ENCODE peak calls at places on chromosomes 1 and 21, in ten cellular contexts. One of them, this sample, is unnamed.

GRCh38 chr1:180588121-180588520 is 29.4 kb downstream of the OVAAL start:
- DNase-seq in cardiac fibroblast: no peak
- DNase-seq in bronchial epithelial cell: no peak
- DNase-seq in activated CD8-positive, alpha-beta memory T cell treated with anti-CD3 and anti-CD28 coated beads for 24 hours: no peak
- DNase-seq in EL: no peak
- DNase-seq in stimulated activated CD4-positive, alpha-beta T cell treated with anti-CD3 and anti-CD28 coated beads, Interleukin-4, amount 100 ng/mL, for 1 hour: no peak
- DNase-seq in iris pigment epithelial cell: no peak
- DNase-seq in CD4-positive, alpha-beta T cell: no peak
- DNase-seq in SK-N-MC: no peak
- DNase-seq in thoracic aorta: no peak
- DNase-seq in this sample: no peak

GRCh38 chr1:223674119-223674890 is 8.8 kb upstream of the CAPN8 start:
- DNase-seq in cardiac fibroblast: no peak
- DNase-seq in bronchial epithelial cell: no peak
- DNase-seq in activated CD8-positive, alpha-beta memory T cell treated with anti-CD3 and anti-CD28 coated beads for 24 hours: no peak
- DNase-seq in EL: no peak
- DNase-seq in stimulated activated CD4-positive, alpha-beta T cell treated with anti-CD3 and anti-CD28 coated beads, Interleukin-4, amount 100 ng/mL, for 1 hour: no peak
- DNase-seq in iris pigment epithelial cell: no peak
- DNase-seq in CD4-positive, alpha-beta T cell: no peak
- DNase-seq in SK-N-MC: peak; percentile 22
- DNase-seq in thoracic aorta: no peak
- DNase-seq in this sample: peak; percentile 19

GRCh38 chr1:96416690-96417444 is 304.7 kb upstream of the PTBP2 start:
- DNase-seq in cardiac fibroblast: peak; percentile 30
- DNase-seq in bronchial epithelial cell: no peak
- DNase-seq in activated CD8-positive, alpha-beta memory T cell treated with anti-CD3 and anti-CD28 coated beads for 24 hours: no peak
- DNase-seq in EL: no peak
- DNase-seq in stimulated activated CD4-positive, alpha-beta T cell treated with anti-CD3 and anti-CD28 coated beads, Interleukin-4, amount 100 ng/mL, for 1 hour: no peak
- DNase-seq in iris pigment epithelial cell: peak; percentile 43
- DNase-seq in CD4-positive, alpha-beta T cell: no peak
- DNase-seq in SK-N-MC: no peak
- DNase-seq in thoracic aorta: no peak
- DNase-seq in this sample: peak; percentile 35

GRCh38 chr1:110228386-110228785 is 18.3 kb downstream of the KCNC4 start:
- DNase-seq in cardiac fibroblast: no peak
- DNase-seq in bronchial epithelial cell: peak; percentile 20
- DNase-seq in activated CD8-positive, alpha-beta memory T cell treated with anti-CD3 and anti-CD28 coated beads for 24 hours: no peak
- DNase-seq in EL: no peak
- DNase-seq in stimulated activated CD4-positive, alpha-beta T cell treated with anti-CD3 and anti-CD28 coated beads, Interleukin-4, amount 100 ng/mL, for 1 hour: no peak
- DNase-seq in iris pigment epithelial cell: no peak
- DNase-seq in CD4-positive, alpha-beta T cell: no peak
- DNase-seq in SK-N-MC: no peak
- DNase-seq in thoracic aorta: no peak
- DNase-seq in this sample: no peak

GRCh38 chr1:9449106-9449627 is 90.1 kb upstream of the SLC25A33 start:
- DNase-seq in cardiac fibroblast: peak; percentile 76
- DNase-seq in bronchial epithelial cell: no peak
- DNase-seq in activated CD8-positive, alpha-beta memory T cell treated with anti-CD3 and anti-CD28 coated beads for 24 hours: no peak
- DNase-seq in EL: peak; percentile 68
- DNase-seq in stimulated activated CD4-positive, alpha-beta T cell treated with anti-CD3 and anti-CD28 coated beads, Interleukin-4, amount 100 ng/mL, for 1 hour: no peak
- DNase-seq in iris pigment epithelial cell: peak; percentile 54
- DNase-seq in CD4-positive, alpha-beta T cell: no peak
- DNase-seq in SK-N-MC: peak; percentile 22
- DNase-seq in thoracic aorta: peak; percentile 73
- DNase-seq in this sample: peak; percentile 94

GRCh38 chr1:234781241-234782056 is 171.5 kb upstream of the IRF2BP2 start:
- DNase-seq in cardiac fibroblast: no peak
- DNase-seq in bronchial epithelial cell: no peak
- DNase-seq in activated CD8-positive, alpha-beta memory T cell treated with anti-CD3 and anti-CD28 coated beads for 24 hours: peak; percentile 64
- DNase-seq in EL: no peak
- DNase-seq in stimulated activated CD4-positive, alpha-beta T cell treated with anti-CD3 and anti-CD28 coated beads, Interleukin-4, amount 100 ng/mL, for 1 hour: no peak
- DNase-seq in iris pigment epithelial cell: no peak
- DNase-seq in CD4-positive, alpha-beta T cell: no peak
- DNase-seq in SK-N-MC: no peak
- DNase-seq in thoracic aorta: no peak
- DNase-seq in this sample: no peak

GRCh38 chr1:14352897-14353296 is 245.6 kb upstream of the KAZN start:
- DNase-seq in cardiac fibroblast: peak; percentile 19
- DNase-seq in bronchial epithelial cell: no peak
- DNase-seq in activated CD8-positive, alpha-beta memory T cell treated with anti-CD3 and anti-CD28 coated beads for 24 hours: no peak
- DNase-seq in EL: no peak
- DNase-seq in stimulated activated CD4-positive, alpha-beta T cell treated with anti-CD3 and anti-CD28 coated beads, Interleukin-4, amount 100 ng/mL, for 1 hour: no peak
- DNase-seq in iris pigment epithelial cell: no peak
- DNase-seq in CD4-positive, alpha-beta T cell: no peak
- DNase-seq in SK-N-MC: no peak
- DNase-seq in thoracic aorta: no peak
- DNase-seq in this sample: no peak

GRCh38 chr21:39845581-39846130 is 21.6 kb upstream of the PCP4 start:
- DNase-seq in cardiac fibroblast: no peak
- DNase-seq in bronchial epithelial cell: no peak
- DNase-seq in activated CD8-positive, alpha-beta memory T cell treated with anti-CD3 and anti-CD28 coated beads for 24 hours: no peak
- DNase-seq in EL: no peak
- DNase-seq in stimulated activated CD4-positive, alpha-beta T cell treated with anti-CD3 and anti-CD28 coated beads, Interleukin-4, amount 100 ng/mL, for 1 hour: no peak
- DNase-seq in iris pigment epithelial cell: peak; percentile 44
- DNase-seq in CD4-positive, alpha-beta T cell: no peak
- DNase-seq in SK-N-MC: no peak
- DNase-seq in thoracic aorta: no peak
- DNase-seq in this sample: peak; percentile 62

GRCh38 chr1:160739098-160739511 is at the start of gene SLAMF7:
- DNase-seq in cardiac fibroblast: no peak
- DNase-seq in bronchial epithelial cell: peak; percentile 86
- DNase-seq in activated CD8-positive, alpha-beta memory T cell treated with anti-CD3 and anti-CD28 coated beads for 24 hours: no peak
- DNase-seq in EL: peak; percentile 7
- DNase-seq in stimulated activated CD4-positive, alpha-beta T cell treated with anti-CD3 and anti-CD28 coated beads, Interleukin-4, amount 100 ng/mL, for 1 hour: peak; percentile 16
- DNase-seq in iris pigment epithelial cell: peak; percentile 17
- DNase-seq in CD4-positive, alpha-beta T cell: no peak
- DNase-seq in SK-N-MC: no peak
- DNase-seq in thoracic aorta: no peak
- DNase-seq in this sample: peak; percentile 8

GRCh38 chr1:91548382-91549040 is 47.9 kb downstream of the CDC7 start:
- DNase-seq in cardiac fibroblast: peak; percentile 25
- DNase-seq in bronchial epithelial cell: no peak
- DNase-seq in activated CD8-positive, alpha-beta memory T cell treated with anti-CD3 and anti-CD28 coated beads for 24 hours: no peak
- DNase-seq in EL: no peak
- DNase-seq in stimulated activated CD4-positive, alpha-beta T cell treated with anti-CD3 and anti-CD28 coated beads, Interleukin-4, amount 100 ng/mL, for 1 hour: no peak
- DNase-seq in iris pigment epithelial cell: no peak
- DNase-seq in CD4-positive, alpha-beta T cell: no peak
- DNase-seq in SK-N-MC: no peak
- DNase-seq in thoracic aorta: no peak
- DNase-seq in this sample: no peak

GRCh38 chr1:228043281-228043845 is 36.6 kb downstream of the WNT3A start:
- DNase-seq in cardiac fibroblast: no peak
- DNase-seq in bronchial epithelial cell: peak; percentile 94
- DNase-seq in activated CD8-positive, alpha-beta memory T cell treated with anti-CD3 and anti-CD28 coated beads for 24 hours: peak; percentile 40
- DNase-seq in EL: no peak
- DNase-seq in stimulated activated CD4-positive, alpha-beta T cell treated with anti-CD3 and anti-CD28 coated beads, Interleukin-4, amount 100 ng/mL, for 1 hour: no peak
- DNase-seq in iris pigment epithelial cell: no peak
- DNase-seq in CD4-positive, alpha-beta T cell: no peak
- DNase-seq in SK-N-MC: no peak
- DNase-seq in thoracic aorta: no peak
- DNase-seq in this sample: peak; percentile 66

GRCh38 chr1:115426990-115427389 is 88.9 kb upstream of the NGF start:
- DNase-seq in cardiac fibroblast: no peak
- DNase-seq in bronchial epithelial cell: no peak
- DNase-seq in activated CD8-positive, alpha-beta memory T cell treated with anti-CD3 and anti-CD28 coated beads for 24 hours: no peak
- DNase-seq in EL: no peak
- DNase-seq in stimulated activated CD4-positive, alpha-beta T cell treated with anti-CD3 and anti-CD28 coated beads, Interleukin-4, amount 100 ng/mL, for 1 hour: no peak
- DNase-seq in iris pigment epithelial cell: no peak
- DNase-seq in CD4-positive, alpha-beta T cell: no peak
- DNase-seq in SK-N-MC: no peak
- DNase-seq in thoracic aorta: no peak
- DNase-seq in this sample: peak; percentile 27

GRCh38 chr21:42532466-42533181 is 19.0 kb downstream of the SLC37A1 start:
- DNase-seq in cardiac fibroblast: no peak
- DNase-seq in bronchial epithelial cell: no peak
- DNase-seq in activated CD8-positive, alpha-beta memory T cell treated with anti-CD3 and anti-CD28 coated beads for 24 hours: no peak
- DNase-seq in EL: peak; percentile 22
- DNase-seq in stimulated activated CD4-positive, alpha-beta T cell treated with anti-CD3 and anti-CD28 coated beads, Interleukin-4, amount 100 ng/mL, for 1 hour: no peak
- DNase-seq in iris pigment epithelial cell: no peak
- DNase-seq in CD4-positive, alpha-beta T cell: no peak
- DNase-seq in SK-N-MC: no peak
- DNase-seq in thoracic aorta: peak; percentile 28
- DNase-seq in this sample: peak; percentile 34

GRCh38 chr21:40680311-40680710 is 166.6 kb downstream of the DSCAM start:
- DNase-seq in cardiac fibroblast: no peak
- DNase-seq in bronchial epithelial cell: no peak
- DNase-seq in activated CD8-positive, alpha-beta memory T cell treated with anti-CD3 and anti-CD28 coated beads for 24 hours: no peak
- DNase-seq in EL: no peak
- DNase-seq in stimulated activated CD4-positive, alpha-beta T cell treated with anti-CD3 and anti-CD28 coated beads, Interleukin-4, amount 100 ng/mL, for 1 hour: no peak
- DNase-seq in iris pigment epithelial cell: no peak
- DNase-seq in CD4-positive, alpha-beta T cell: no peak
- DNase-seq in SK-N-MC: no peak
- DNase-seq in thoracic aorta: no peak
- DNase-seq in this sample: no peak

GRCh38 chr1:89821322-89822108 is 683 bp downstream of the LRRC8D start:
- DNase-seq in cardiac fibroblast: no peak
- DNase-seq in bronchial epithelial cell: no peak
- DNase-seq in activated CD8-positive, alpha-beta memory T cell treated with anti-CD3 and anti-CD28 coated beads for 24 hours: peak; percentile 87
- DNase-seq in EL: peak; percentile 52
- DNase-seq in stimulated activated CD4-positive, alpha-beta T cell treated with anti-CD3 and anti-CD28 coated beads, Interleukin-4, amount 100 ng/mL, for 1 hour: peak; percentile 72
- DNase-seq in iris pigment epithelial cell: peak; percentile 40
- DNase-seq in CD4-positive, alpha-beta T cell: peak; percentile 46
- DNase-seq in SK-N-MC: no peak
- DNase-seq in thoracic aorta: no peak
- DNase-seq in this sample: no peak

GRCh38 chr21:45302082-45303061 is 14.7 kb upstream of the POFUT2 start:
- DNase-seq in cardiac fibroblast: peak; percentile 62
- DNase-seq in bronchial epithelial cell: no peak
- DNase-seq in activated CD8-positive, alpha-beta memory T cell treated with anti-CD3 and anti-CD28 coated beads for 24 hours: peak; percentile 68
- DNase-seq in EL: no peak
- DNase-seq in stimulated activated CD4-positive, alpha-beta T cell treated with anti-CD3 and anti-CD28 coated beads, Interleukin-4, amount 100 ng/mL, for 1 hour: peak; percentile 51
- DNase-seq in iris pigment epithelial cell: peak; percentile 72
- DNase-seq in CD4-positive, alpha-beta T cell: peak; percentile 82
- DNase-seq in SK-N-MC: no peak
- DNase-seq in thoracic aorta: no peak
- DNase-seq in this sample: no peak

GRCh38 chr1:183039985-183040447 is 16.8 kb downstream of the LAMC1 start:
- DNase-seq in cardiac fibroblast: peak; percentile 65
- DNase-seq in bronchial epithelial cell: peak; percentile 39
- DNase-seq in activated CD8-positive, alpha-beta memory T cell treated with anti-CD3 and anti-CD28 coated beads for 24 hours: no peak
- DNase-seq in EL: peak; percentile 88
- DNase-seq in stimulated activated CD4-positive, alpha-beta T cell treated with anti-CD3 and anti-CD28 coated beads, Interleukin-4, amount 100 ng/mL, for 1 hour: no peak
- DNase-seq in iris pigment epithelial cell: peak; percentile 92
- DNase-seq in CD4-positive, alpha-beta T cell: no peak
- DNase-seq in SK-N-MC: peak; percentile 51
- DNase-seq in thoracic aorta: no peak
- DNase-seq in this sample: peak; percentile 94

GRCh38 chr1:152735648-152736047 is 22.2 kb upstream of the KPRP start:
- DNase-seq in cardiac fibroblast: no peak
- DNase-seq in bronchial epithelial cell: no peak
- DNase-seq in activated CD8-positive, alpha-beta memory T cell treated with anti-CD3 and anti-CD28 coated beads for 24 hours: no peak
- DNase-seq in EL: no peak
- DNase-seq in stimulated activated CD4-positive, alpha-beta T cell treated with anti-CD3 and anti-CD28 coated beads, Interleukin-4, amount 100 ng/mL, for 1 hour: no peak
- DNase-seq in iris pigment epithelial cell: no peak
- DNase-seq in CD4-positive, alpha-beta T cell: no peak
- DNase-seq in SK-N-MC: no peak
- DNase-seq in thoracic aorta: no peak
- DNase-seq in this sample: no peak

GRCh38 chr1:30787266-30787665 is 29.7 kb upstream of the LAPTM5 start:
- DNase-seq in cardiac fibroblast: no peak
- DNase-seq in bronchial epithelial cell: no peak
- DNase-seq in activated CD8-positive, alpha-beta memory T cell treated with anti-CD3 and anti-CD28 coated beads for 24 hours: no peak
- DNase-seq in EL: no peak
- DNase-seq in stimulated activated CD4-positive, alpha-beta T cell treated with anti-CD3 and anti-CD28 coated beads, Interleukin-4, amount 100 ng/mL, for 1 hour: no peak
- DNase-seq in iris pigment epithelial cell: no peak
- DNase-seq in CD4-positive, alpha-beta T cell: no peak
- DNase-seq in SK-N-MC: no peak
- DNase-seq in thoracic aorta: no peak
- DNase-seq in this sample: no peak

GRCh38 chr1:64845831-64846425 is 101.1 kb downstream of the RAVER2 start:
- DNase-seq in cardiac fibroblast: no peak
- DNase-seq in bronchial epithelial cell: no peak
- DNase-seq in activated CD8-positive, alpha-beta memory T cell treated with anti-CD3 and anti-CD28 coated beads for 24 hours: no peak
- DNase-seq in EL: no peak
- DNase-seq in stimulated activated CD4-positive, alpha-beta T cell treated with anti-CD3 and anti-CD28 coated beads, Interleukin-4, amount 100 ng/mL, for 1 hour: no peak
- DNase-seq in iris pigment epithelial cell: no peak
- DNase-seq in CD4-positive, alpha-beta T cell: no peak
- DNase-seq in SK-N-MC: no peak
- DNase-seq in thoracic aorta: no peak
- DNase-seq in this sample: no peak

GRCh38 chr1:227808566-227808965 is 6.9 kb upstream of the PRSS38 start:
- DNase-seq in cardiac fibroblast: peak; percentile 40
- DNase-seq in bronchial epithelial cell: no peak
- DNase-seq in activated CD8-positive, alpha-beta memory T cell treated with anti-CD3 and anti-CD28 coated beads for 24 hours: no peak
- DNase-seq in EL: peak; percentile 25
- DNase-seq in stimulated activated CD4-positive, alpha-beta T cell treated with anti-CD3 and anti-CD28 coated beads, Interleukin-4, amount 100 ng/mL, for 1 hour: no peak
- DNase-seq in iris pigment epithelial cell: no peak
- DNase-seq in CD4-positive, alpha-beta T cell: no peak
- DNase-seq in SK-N-MC: no peak
- DNase-seq in thoracic aorta: no peak
- DNase-seq in this sample: peak; percentile 86

This sample was measured in RPMI7951.